ENCODE peak calls at places on chromosomes 16 and 17, in five cellular contexts. W is stimulated activated CD8-positive, alpha-beta memory T cell treated with anti-CD3 and anti-CD28 coated beads, Interleukin-7, amount 100 ng/mL, for 48 hours; Z is GM23248; J is iris pigment epithelial cell; H is COR-L47. G is an unnamed sample.

GRCh38 chr17:8964801-8965393 is 610 bp downstream of the PIK3R5 start:
- DNase-seq in W (no peak), Z (no peak), J (no peak), H (no peak), G (no peak)

GRCh38 chr17:8002646-8003593 is 505 bp downstream of the GUCY2D start:
- DNase-seq in W (no peak), Z (peak), J (no peak), H (no peak), G (no peak)

GRCh38 chr17:7848131-7848579 is 6.7 kb upstream of the TMEM88 start:
- DNase-seq in W (no peak), Z (no peak), J (no peak), H (no peak), G (no peak)

GRCh38 chr16:54647731-54648221 is 282.9 kb upstream of the IRX5 start:
- DNase-seq in W (no peak), Z (peak), J (no peak), H (peak), G (no peak)

GRCh38 chr16:25893332-25893731 is 201.6 kb downstream of the HS3ST4 start:
- DNase-seq in W (no peak), Z (no peak), J (no peak), H (no peak), G (no peak)

GRCh38 chr17:15954222-15954621 is 9.3 kb downstream of the ADORA2B start:
- DNase-seq in W (no peak), Z (peak), J (peak), H (no peak), G (no peak)

GRCh38 chr16:81544261-81544660 is 99.7 kb downstream of the CMIP start:
- DNase-seq in W (no peak), Z (no peak), J (peak), H (no peak), G (no peak)

GRCh38 chr17:62676231-62676943 is 48.9 kb downstream of the MRC2 start:
- DNase-seq in W (no peak), Z (no peak), J (no peak), H (no peak), G (no peak)

GRCh38 chr16:48609453-48610023 is 442 bp downstream of the N4BP1 start:
- DNase-seq in W (no peak), Z (peak), J (peak), H (peak), G (peak)

GRCh38 chr17:64009571-64010402 is 10.6 kb downstream of the ICAM2 start:
- DNase-seq in W (no peak), Z (peak), J (peak), H (no peak), G (no peak)

GRCh38 chr17:66190738-66191606 is 961 bp downstream of the CEP112 start:
- DNase-seq in W (no peak), Z (peak), J (peak), H (no peak), G (no peak)

GRCh38 chr17:41689497-41690299 is 1.0 kb downstream of the EIF1 start:
- DNase-seq in W (no peak), Z (peak), J (peak), H (peak), G (peak)

GRCh38 chr16:12320298-12320706 is 343.8 kb downstream of the SNX29 start:
- DNase-seq in W (no peak), Z (peak), J (peak), H (peak), G (peak)

GRCh38 chr16:29738514-29738913 is 7.3 kb downstream of the C16orf54 start:
- DNase-seq in W (no peak), Z (no peak), J (no peak), H (no peak), G (no peak)

GRCh38 chr17:27413792-27414191 is 42.5 kb upstream of the KSR1 start:
- DNase-seq in W (no peak), Z (no peak), J (no peak), H (no peak), G (no peak)

GRCh38 chr16:85123891-85124635 is 11.8 kb upstream of the CIBAR2 start:
- DNase-seq in W (no peak), Z (peak), J (peak), H (no peak), G (no peak)

G was measured in NCI-H1417.